ENCODE peak calls at places on chromosomes 12 and 14, in ten cellular contexts. I is thoracic aorta; M is esophagus squamous epithelium; Y is ovary; W is CD8-positive, alpha-beta T cell; Q is A549; G is aorta; N is breast epithelium; H is Peyer's patch; U is stomach. A is an unnamed sample.

GRCh38 chr12:108685469-108686247 is 45.7 kb downstream of the CORO1C start:
- DNase-seq in I (no peak), M (no peak), Y (no peak), W (no peak), Q (no peak), G (no peak), N (no peak), H (no peak), U (no peak), A (no peak)

GRCh38 chr12:131852551-131853299 is 24.5 kb downstream of the MMP17 start:
- DNase-seq in I (no peak), M (no peak), Y (no peak), W (no peak), Q (peak; percentile 38), G (peak; percentile 44), N (no peak), H (peak; percentile 71), U (no peak), A (no peak)

GRCh38 chr12:52521581-52522266 is 1.5 kb upstream of the KRT5 start:
- DNase-seq in I (no peak), M (no peak), Y (no peak), W (no peak), Q (no peak), G (no peak), N (no peak), H (peak; percentile 25), U (no peak), A (peak; percentile 94)

GRCh38 chr14:48805315-48805714 is 780.9 kb downstream of the RPS29 start:
- DNase-seq in I (no peak), M (no peak), Y (no peak), W (no peak), Q (no peak), G (no peak), N (no peak), H (peak; percentile 45), U (no peak), A (no peak)

GRCh38 chr12:108565976-108566375 is 3.6 kb downstream of the ISCU start:
- DNase-seq in I (no peak), M (no peak), Y (peak; percentile 35), W (peak; percentile 53), Q (peak; percentile 78), G (peak; percentile 83), N (peak; percentile 74), H (peak; percentile 84), U (peak; percentile 86), A (peak; percentile 84)

GRCh38 chr14:100567009-100567876 is 20.0 kb downstream of the BEGAIN start:
- DNase-seq in I (no peak), M (no peak), Y (peak; percentile 48), W (no peak), Q (no peak), G (no peak), N (no peak), H (no peak), U (no peak), A (no peak)

GRCh38 chr14:94676495-94677238 is 64.5 kb downstream of the SERPINA3 start:
- DNase-seq in I (no peak), M (no peak), Y (no peak), W (no peak), Q (no peak), G (no peak), N (peak; percentile 7), H (no peak), U (no peak), A (no peak)

GRCh38 chr14:64209428-64210165 is 84.6 kb downstream of the ESR2 start:
- DNase-seq in I (no peak), M (no peak), Y (peak; percentile 80), W (no peak), Q (no peak), G (no peak), N (no peak), H (peak; percentile 86), U (no peak), A (no peak)

GRCh38 chr12:113463746-113464743 is 7.6 kb downstream of the LHX5 start:
- DNase-seq in I (no peak), M (no peak), Y (no peak), W (no peak), Q (peak; percentile 51), G (no peak), N (no peak), H (no peak), U (no peak), A (no peak)

GRCh38 chr14:83478741-83479140 is 1945.1 kb upstream of the SEL1L start:
- DNase-seq in I (no peak), M (no peak), Y (no peak), W (no peak), Q (no peak), G (no peak), N (no peak), H (no peak), U (no peak), A (no peak)

GRCh38 chr12:46373303-46374182 is 970 bp upstream of the SLC38A2 start:
- DNase-seq in I (no peak), M (no peak), Y (peak; percentile 68), W (peak; percentile 36), Q (no peak), G (peak; percentile 67), N (peak; percentile 67), H (peak; percentile 77), U (peak; percentile 51), A (no peak)

GRCh38 chr12:1369942-1370620 is 224.3 kb downstream of the FBXL14 start:
- DNase-seq in I (no peak), M (no peak), Y (no peak), W (no peak), Q (no peak), G (no peak), N (no peak), H (no peak), U (no peak), A (no peak)

GRCh38 chr14:67577909-67578749 is 21.9 kb downstream of the PIGH start:
- DNase-seq in I (no peak), M (no peak), Y (no peak), W (no peak), Q (no peak), G (no peak), N (no peak), H (peak; percentile 37), U (no peak), A (no peak)

GRCh38 chr14:79896009-79896408 is 315.3 kb downstream of the DIO2 start:
- DNase-seq in I (no peak), M (no peak), Y (no peak), W (no peak), Q (no peak), G (no peak), N (no peak), H (no peak), U (no peak), A (no peak)

GRCh38 chr14:38290601-38291190 is 34.8 kb upstream of the CLEC14A start:
- DNase-seq in I (no peak), M (no peak), Y (no peak), W (no peak), Q (no peak), G (no peak), N (no peak), H (no peak), U (no peak), A (no peak)

GRCh38 chr12:131850856-131851559 is 22.8 kb downstream of the MMP17 start:
- DNase-seq in I (no peak), M (no peak), Y (no peak), W (no peak), Q (peak; percentile 84), G (peak; percentile 77), N (no peak), H (peak; percentile 64), U (peak; percentile 65), A (no peak)

GRCh38 chr12:80776706-80777105 is 60.0 kb downstream of the MYF5 start:
- DNase-seq in I (no peak), M (no peak), Y (no peak), W (no peak), Q (no peak), G (no peak), N (no peak), H (no peak), U (no peak), A (no peak)

GRCh38 chr12:43060738-43061137 is 471.2 kb upstream of the PRICKLE1 start:
- DNase-seq in I (no peak), M (no peak), Y (no peak), W (no peak), Q (no peak), G (no peak), N (no peak), H (no peak), U (no peak), A (no peak)

GRCh38 chr14:100864206-100864605 is 38.3 kb downstream of the MEG3 start:
- DNase-seq in I (no peak), M (no peak), Y (no peak), W (no peak), Q (no peak), G (peak; percentile 31), N (peak; percentile 20), H (no peak), U (no peak), A (no peak)

GRCh38 chr12:11711675-11712327 is 62.3 kb downstream of the ETV6 start:
- DNase-seq in I (no peak), M (no peak), Y (peak; percentile 20), W (no peak), Q (no peak), G (no peak), N (no peak), H (no peak), U (no peak), A (no peak)

GRCh38 chr12:107091381-107091780 is 2.0 kb downstream of the CRY1 start:
- DNase-seq in I (peak; percentile 13), M (no peak), Y (no peak), W (no peak), Q (peak; percentile 18), G (no peak), N (no peak), H (no peak), U (no peak), A (no peak)

GRCh38 chr12:124916370-124917134 is 2.1 kb upstream of the UBC start:
- DNase-seq in I (peak; percentile 55), M (no peak), Y (peak; percentile 41), W (no peak), Q (peak; percentile 96), G (peak; percentile 88), N (peak; percentile 73), H (peak; percentile 88), U (peak; percentile 83), A (no peak)
- H3K4me1 ChIP-seq in I (peaks cover 62% of the 10 kb centered on the region), M (peaks cover 43% of the 10 kb centered on the region), Y (peaks cover 6% of the 10 kb centered on the region), W (peaks cover 57% of the 10 kb centered on the region), Q (peaks cover 42% of the 10 kb centered on the region), G (no peaks in the 10 kb centered on the region), N (peaks cover 7% of the 10 kb centered on the region), H (no peaks in the 10 kb centered on the region), U (peaks cover 73% of the 10 kb centered on the region), A (peaks cover 49% of the 10 kb centered on the region)

GRCh38 chr12:62911288-62911687 is 23.7 kb downstream of the PPM1H start:
- DNase-seq in I (no peak), M (no peak), Y (no peak), W (no peak), Q (no peak), G (no peak), N (no peak), H (no peak), U (no peak), A (no peak)
- H3K4me1 ChIP-seq in I (peaks cover 11% of the 10 kb centered on the region), M (no peaks in the 10 kb centered on the region), Y (no peaks in the 10 kb centered on the region), W (no peaks in the 10 kb centered on the region), Q (no peaks in the 10 kb centered on the region), G (peaks cover 4% of the 10 kb centered on the region), N (no peaks in the 10 kb centered on the region), H (no peaks in the 10 kb centered on the region), U (peaks cover 31% of the 10 kb centered on the region), A (no peaks in the 10 kb centered on the region)

GRCh38 chr14:69612759-69613145 is 1.4 kb downstream of the SUSD6 start:
- DNase-seq in I (no peak), M (no peak), Y (no peak), W (no peak), Q (no peak), G (no peak), N (no peak), H (no peak), U (no peak), A (no peak)
- H3K4me1 ChIP-seq in I (peaks cover 62% of the 10 kb centered on the region), M (peaks cover 54% of the 10 kb centered on the region), Y (peaks cover 18% of the 10 kb centered on the region), W (peaks cover 67% of the 10 kb centered on the region), Q (peaks cover 18% of the 10 kb centered on the region), G (peaks cover 10% of the 10 kb centered on the region), N (peaks cover 9% of the 10 kb centered on the region), H (peaks cover 3% of the 10 kb centered on the region), U (peaks cover 66% of the 10 kb centered on the region), A (peaks cover 50% of the 10 kb centered on the region)

GRCh38 chr14:20501346-20501745 is 4.0 kb upstream of the RNASE10 start:
- DNase-seq in I (no peak), M (no peak), Y (no peak), W (no peak), Q (peak; percentile 10), G (no peak), N (no peak), H (no peak), U (no peak), A (no peak)
- H3K4me1 ChIP-seq in I (no peaks in the 10 kb centered on the region), M (no peaks in the 10 kb centered on the region), Y (no peaks in the 10 kb centered on the region), W (no peaks in the 10 kb centered on the region), Q (peaks cover 8% of the 10 kb centered on the region), G (no peaks in the 10 kb centered on the region), N (no peaks in the 10 kb centered on the region), H (no peaks in the 10 kb centered on the region), U (no peaks in the 10 kb centered on the region), A (peaks cover 14% of the 10 kb centered on the region)